ENCODE peak calls at places on chromosome 22, in five cellular contexts. One of them, this sample, is unnamed.

GRCh38 chr22:24187731-24188644 is 6.7 kb downstream of the SUSD2 start:
- DNase-seq in CD4-positive, alpha-beta T cell: no peak
- DNase-seq in Calu3: no peak
- DNase-seq in GM12865: peak; percentile 0
- DNase-seq in NB4: no peak
- DNase-seq in this sample: no peak

GRCh38 chr22:24434472-24435322 is 7.3 kb downstream of the ADORA2A start:
- DNase-seq in Calu3: no peak
- DNase-seq in GM12865: peak; percentile 91
- DNase-seq in CD4-positive, alpha-beta T cell: peak; percentile 40
- DNase-seq in NB4: peak; percentile 94
- DNase-seq in this sample: peak; percentile 87

GRCh38 chr22:17726561-17727243 is 47.6 kb downstream of the BID start:
- DNase-seq in NB4: peak; percentile 86
- DNase-seq in CD4-positive, alpha-beta T cell: no peak
- DNase-seq in GM12865: peak; percentile 18
- DNase-seq in Calu3: no peak
- DNase-seq in this sample: no peak

GRCh38 chr22:29166180-29166579 is 39.5 kb upstream of the EMID1 start:
- DNase-seq in NB4: no peak
- DNase-seq in GM12865: peak; percentile 46
- DNase-seq in CD4-positive, alpha-beta T cell: no peak
- DNase-seq in Calu3: no peak
- DNase-seq in this sample: no peak

GRCh38 chr22:48782817-48783511 is 1044.7 kb downstream of the BRD1 start:
- DNase-seq in GM12865: no peak
- DNase-seq in Calu3: no peak
- DNase-seq in CD4-positive, alpha-beta T cell: no peak
- DNase-seq in NB4: peak; percentile 21
- DNase-seq in this sample: peak; percentile 8

GRCh38 chr22:24067587-24068376 is 56.7 kb downstream of the CABIN1 start:
- DNase-seq in Calu3: no peak
- DNase-seq in NB4: no peak
- DNase-seq in CD4-positive, alpha-beta T cell: no peak
- DNase-seq in GM12865: no peak
- DNase-seq in this sample: no peak

GRCh38 chr22:17830041-17830961 is 56.0 kb upstream of the BID start:
- DNase-seq in GM12865: peak; percentile 88
- DNase-seq in Calu3: peak; percentile 91
- DNase-seq in CD4-positive, alpha-beta T cell: peak; percentile 81
- DNase-seq in NB4: peak; percentile 73
- DNase-seq in this sample: peak; percentile 90

GRCh38 chr22:35177811-35178210 is 79.5 kb upstream of the HMGXB4 start:
- DNase-seq in Calu3: no peak
- DNase-seq in CD4-positive, alpha-beta T cell: no peak
- DNase-seq in GM12865: no peak
- DNase-seq in NB4: no peak
- DNase-seq in this sample: no peak

GRCh38 chr22:27487600-27488450 is 313.7 kb downstream of the MN1 start:
- DNase-seq in CD4-positive, alpha-beta T cell: no peak
- DNase-seq in Calu3: peak; percentile 34
- DNase-seq in GM12865: no peak
- DNase-seq in NB4: no peak
- DNase-seq in this sample: no peak

GRCh38 chr22:44709881-44710400 is 7.9 kb downstream of the PRR5 start:
- DNase-seq in CD4-positive, alpha-beta T cell: no peak
- DNase-seq in GM12865: no peak
- DNase-seq in Calu3: no peak
- DNase-seq in NB4: no peak
- DNase-seq in this sample: no peak

GRCh38 chr22:25064894-25065560 is 112.5 kb downstream of the KIAA1671 start:
- DNase-seq in NB4: no peak
- DNase-seq in GM12865: no peak
- DNase-seq in Calu3: no peak
- DNase-seq in CD4-positive, alpha-beta T cell: no peak
- DNase-seq in this sample: no peak

GRCh38 chr22:44728761-44729261 is 23.6 kb upstream of the ARHGAP8 start:
- DNase-seq in NB4: no peak
- DNase-seq in CD4-positive, alpha-beta T cell: no peak
- DNase-seq in GM12865: no peak
- DNase-seq in Calu3: no peak
- DNase-seq in this sample: no peak

GRCh38 chr22:29152381-29153138 is 53.1 kb upstream of the EMID1 start:
- DNase-seq in GM12865: no peak
- DNase-seq in CD4-positive, alpha-beta T cell: no peak
- DNase-seq in NB4: no peak
- DNase-seq in Calu3: no peak
- DNase-seq in this sample: no peak

GRCh38 chr22:32103648-32104326 is 55.3 kb downstream of the C22orf42 start:
- DNase-seq in GM12865: no peak
- DNase-seq in CD4-positive, alpha-beta T cell: no peak
- DNase-seq in Calu3: no peak
- DNase-seq in NB4: peak; percentile 25
- DNase-seq in this sample: no peak
- TF ChIP-seq CTCF in GM12865: peak; percentile 17
- TF ChIP-seq CTCF in CD4-positive, alpha-beta T cell: peak; percentile 61
- TF ChIP-seq CTCF in Calu3: peak; percentile 40
- TF ChIP-seq CTCF in NB4: peak; percentile 21
- TF ChIP-seq CTCF in this sample: peak; percentile 6

GRCh38 chr22:50702821-50703725 is 30.4 kb downstream of the SHANK3 start:
- DNase-seq in CD4-positive, alpha-beta T cell: no peak
- DNase-seq in NB4: no peak
- DNase-seq in GM12865: no peak
- DNase-seq in Calu3: no peak
- DNase-seq in this sample: no peak
- TF ChIP-seq CTCF in CD4-positive, alpha-beta T cell: no peak
- TF ChIP-seq CTCF in NB4: no peak
- TF ChIP-seq CTCF in GM12865: no peak
- TF ChIP-seq CTCF in Calu3: no peak
- TF ChIP-seq CTCF in this sample: no peak

GRCh38 chr22:39504071-39504470 is 2.0 kb downstream of the MIEF1 start:
- DNase-seq in NB4: no peak
- DNase-seq in CD4-positive, alpha-beta T cell: no peak
- DNase-seq in GM12865: no peak
- DNase-seq in Calu3: no peak
- DNase-seq in this sample: no peak
- TF ChIP-seq CTCF in NB4: no peak
- TF ChIP-seq CTCF in CD4-positive, alpha-beta T cell: no peak
- TF ChIP-seq CTCF in GM12865: no peak
- TF ChIP-seq CTCF in Calu3: no peak
- TF ChIP-seq CTCF in this sample: no peak

GRCh38 chr22:30386960-30387848 is at the start of gene RNF215:
- DNase-seq in Calu3: peak; percentile 93
- DNase-seq in CD4-positive, alpha-beta T cell: peak; percentile 67
- DNase-seq in NB4: peak; percentile 78
- DNase-seq in GM12865: peak; percentile 87
- DNase-seq in this sample: peak; percentile 97

GRCh38 chr22:30392661-30393321 is 4.0 kb upstream of the SEC14L2 start:
- DNase-seq in GM12865: peak; percentile 41
- DNase-seq in Calu3: no peak
- DNase-seq in NB4: peak; percentile 53
- DNase-seq in CD4-positive, alpha-beta T cell: no peak
- DNase-seq in this sample: peak; percentile 73

GRCh38 chr22:30393885-30394284 is 2.9 kb upstream of the SEC14L2 start:
- DNase-seq in Calu3: no peak
- DNase-seq in NB4: no peak
- DNase-seq in GM12865: no peak
- DNase-seq in CD4-positive, alpha-beta T cell: no peak
- DNase-seq in this sample: no peak

GRCh38 chr22:30393322-30393680 is 3.5 kb upstream of the SEC14L2 start:
- DNase-seq in GM12865: no peak
- DNase-seq in NB4: no peak
- DNase-seq in CD4-positive, alpha-beta T cell: no peak
- DNase-seq in Calu3: no peak
- DNase-seq in this sample: no peak

DNA sequence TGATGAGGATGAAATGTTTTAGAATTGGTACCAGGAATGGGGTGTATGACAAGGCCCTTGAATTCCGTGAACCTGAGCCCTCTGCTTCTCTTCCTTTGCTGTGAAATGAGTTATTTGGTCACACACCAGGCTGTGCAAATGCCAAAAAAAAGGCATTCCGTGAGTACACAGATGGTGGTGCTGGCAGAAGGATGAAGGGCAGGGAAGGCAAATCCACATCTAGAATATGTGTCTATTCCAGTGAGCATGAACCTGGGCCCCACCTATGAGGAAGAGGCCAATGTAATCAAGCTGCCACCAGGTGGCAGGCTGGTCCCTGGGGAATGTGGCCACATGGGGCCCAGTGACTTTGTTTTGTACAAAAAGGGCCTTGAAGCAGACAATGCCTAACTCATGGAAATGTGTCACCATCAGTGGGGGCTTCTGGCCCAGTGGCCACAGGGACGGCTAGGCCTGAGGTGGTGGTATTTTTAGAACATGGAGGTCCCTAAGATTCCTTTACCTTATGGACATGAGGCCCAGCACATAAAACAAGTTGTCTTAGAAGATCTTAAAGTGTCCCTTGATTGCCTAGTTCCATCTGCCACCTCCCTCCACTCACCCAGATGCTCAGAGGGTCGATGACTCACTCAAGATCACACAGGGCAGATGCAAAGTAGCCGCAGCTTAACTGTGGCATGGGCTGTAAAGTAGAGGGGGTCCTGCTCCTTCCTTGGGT is 3.9 kb upstream of the RNF215 start:
- DNase-seq in NB4: peak; percentile 83
- DNase-seq in Calu3: peak; percentile 66
- DNase-seq in GM12865: peak; percentile 89
- DNase-seq in CD4-positive, alpha-beta T cell: peak; percentile 76
- DNase-seq in this sample: peak; percentile 86
- TF ChIP-seq CTCF in NB4: peak; percentile 66
- TF ChIP-seq CTCF in Calu3: peak; percentile 67
- TF ChIP-seq CTCF in GM12865: peak; percentile 83
- TF ChIP-seq CTCF in CD4-positive, alpha-beta T cell: peak; percentile 78
- TF ChIP-seq CTCF in this sample: peak; percentile 71

GRCh38 chr22:37633693-37634504 is 5.6 kb upstream of the SH3BP1 start:
- DNase-seq in Calu3: no peak
- DNase-seq in GM12865: peak; percentile 90
- DNase-seq in CD4-positive, alpha-beta T cell: peak; percentile 44
- DNase-seq in NB4: peak; percentile 99
- DNase-seq in this sample: peak; percentile 93
- TF ChIP-seq CTCF in Calu3: no peak
- TF ChIP-seq CTCF in GM12865: peak; percentile 13
- TF ChIP-seq CTCF in CD4-positive, alpha-beta T cell: no peak
- TF ChIP-seq CTCF in NB4: peak; percentile 23
- TF ChIP-seq CTCF in this sample: peak; percentile 27

GRCh38 chr22:20206709-20207215 is 55.9 kb upstream of the CCDC188 start:
- DNase-seq in NB4: peak; percentile 45
- DNase-seq in Calu3: peak; percentile 44
- DNase-seq in CD4-positive, alpha-beta T cell: no peak
- DNase-seq in GM12865: no peak
- DNase-seq in this sample: no peak

GRCh38 chr22:20205464-20205963 is 54.7 kb upstream of the CCDC188 start:
- DNase-seq in NB4: no peak
- DNase-seq in CD4-positive, alpha-beta T cell: no peak
- DNase-seq in GM12865: no peak
- DNase-seq in Calu3: no peak
- DNase-seq in this sample: no peak

GRCh38 chr22:20204821-20205220 is 54.0 kb upstream of the CCDC188 start:
- DNase-seq in NB4: no peak
- DNase-seq in CD4-positive, alpha-beta T cell: no peak
- DNase-seq in Calu3: no peak
- DNase-seq in GM12865: no peak
- DNase-seq in this sample: no peak

GRCh38 chr22:20207277-20208025 is 56.6 kb upstream of the CCDC188 start:
- DNase-seq in Calu3: no peak
- DNase-seq in GM12865: no peak
- DNase-seq in CD4-positive, alpha-beta T cell: no peak
- DNase-seq in NB4: no peak
- DNase-seq in this sample: no peak

DNA sequence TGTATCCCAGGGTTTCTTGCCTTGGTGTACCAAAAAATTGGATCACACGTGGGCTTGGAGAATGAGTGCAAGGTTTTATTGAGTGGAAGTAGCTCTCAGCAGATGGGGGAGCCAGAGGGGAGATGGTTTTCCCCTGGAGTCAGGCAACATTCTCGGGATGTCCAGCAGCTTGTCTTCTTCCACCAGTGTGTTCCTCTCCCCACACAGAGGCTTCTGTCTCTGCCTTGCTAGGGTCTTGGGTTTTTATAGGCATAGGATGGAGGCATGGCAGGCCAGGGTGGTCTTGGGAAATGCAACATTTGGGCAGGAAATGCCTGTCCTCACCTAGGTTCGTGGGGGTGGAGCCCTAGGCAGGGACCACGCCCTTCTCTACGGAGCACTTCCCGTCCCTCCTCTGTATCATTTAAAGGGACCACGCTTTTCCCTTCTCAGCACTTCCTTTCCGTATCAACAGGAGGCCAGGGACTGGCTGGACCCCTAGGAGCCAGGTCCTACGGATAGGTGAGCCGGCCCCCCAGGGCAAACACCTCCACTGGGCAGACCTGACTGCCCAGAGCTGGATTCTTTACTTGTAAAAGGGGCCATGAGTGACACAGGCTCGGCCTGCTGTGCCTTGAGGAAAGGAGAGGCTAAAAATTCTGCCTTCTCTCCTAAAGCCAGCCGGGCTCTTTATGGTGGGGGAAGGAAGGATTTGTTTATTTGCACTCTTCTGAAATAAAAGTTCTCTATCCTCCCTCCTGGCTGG is 55.3 kb upstream of the CCDC188 start:
- DNase-seq in CD4-positive, alpha-beta T cell: peak; percentile 63
- DNase-seq in Calu3: peak; percentile 77
- DNase-seq in GM12865: peak; percentile 78
- DNase-seq in NB4: peak; percentile 83
- DNase-seq in this sample: peak; percentile 82
- TF ChIP-seq CTCF in CD4-positive, alpha-beta T cell: no peak
- TF ChIP-seq CTCF in Calu3: peak; percentile 15
- TF ChIP-seq CTCF in GM12865: no peak
- TF ChIP-seq CTCF in NB4: no peak
- TF ChIP-seq CTCF in this sample: no peak

DNA sequence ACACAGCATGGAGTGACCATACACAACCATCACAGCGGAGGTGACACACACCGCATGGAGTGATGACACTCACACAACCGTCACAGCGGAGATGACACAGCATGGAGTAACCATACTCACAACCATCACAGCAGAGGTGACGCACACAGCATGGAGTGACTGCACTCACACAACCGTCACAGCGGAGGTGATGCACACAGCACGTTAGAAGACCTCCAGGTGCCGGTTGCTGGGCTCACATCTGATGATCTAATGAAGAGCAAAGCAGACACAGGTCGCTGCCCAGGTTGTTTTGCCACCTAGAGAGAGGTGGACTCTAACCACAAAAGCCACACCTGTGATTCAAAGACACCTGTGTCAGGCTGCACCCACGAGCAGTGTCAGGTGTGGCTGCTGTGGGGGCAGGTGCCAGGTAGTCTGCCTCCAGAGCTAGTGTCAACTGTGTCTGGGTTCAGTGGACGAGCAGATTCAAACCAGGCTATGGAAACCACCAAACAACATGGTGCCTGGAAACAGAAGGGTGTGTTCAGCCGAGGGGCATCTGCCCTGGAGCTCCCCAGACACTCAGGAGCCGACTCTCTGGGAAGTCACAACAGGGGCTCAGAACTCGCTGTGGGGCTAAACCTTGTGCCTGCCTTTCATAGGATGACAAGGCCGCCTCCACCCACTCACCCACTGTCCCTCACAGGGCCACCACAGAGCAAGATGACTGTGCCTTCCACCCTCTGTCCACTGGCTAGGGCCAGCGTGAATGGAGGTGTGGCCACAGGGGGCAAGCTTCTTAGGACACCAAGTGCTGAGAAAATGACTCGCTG is 608.2 kb downstream of the TBC1D22A start:
- DNase-seq in CD4-positive, alpha-beta T cell: no peak
- DNase-seq in Calu3: no peak
- DNase-seq in NB4: no peak
- DNase-seq in GM12865: no peak
- DNase-seq in this sample: no peak
- TF ChIP-seq CTCF in CD4-positive, alpha-beta T cell: no peak
- TF ChIP-seq CTCF in Calu3: no peak
- TF ChIP-seq CTCF in NB4: no peak
- TF ChIP-seq CTCF in GM12865: no peak
- TF ChIP-seq CTCF in this sample: no peak

This sample was measured in GM13976.